ENCODE peak calls at places on chromosomes 16 and 17, in five cellular contexts. One of them, this sample, is unnamed.
A peak's percentile ranks its signal among the peaks of the same experiment; 100 is the strongest.

GRCh38 chr16:11312718-11313492 is 31.8 kb upstream of the PRM1 start:
- DNase-seq in lower leg skin: no peak
- DNase-seq in activated T-cell treated with anti-CD3 and anti-CD28 coated beads for 24 hours: no peak
- DNase-seq in stimulated activated CD4-positive, alpha-beta T cell treated with anti-CD3 and anti-CD28 coated beads, Interleukin-12 subunit alpha, Interleukin-12 subunit beta, amount 100 ng/mL, for 24 hours: no peak
- DNase-seq in erythroblast: peak; percentile 23
- DNase-seq in this sample: no peak

GRCh38 chr17:65101371-65101770 is 35.8 kb upstream of the RGS9 start:
- DNase-seq in lower leg skin: no peak
- DNase-seq in activated T-cell treated with anti-CD3 and anti-CD28 coated beads for 24 hours: no peak
- DNase-seq in stimulated activated CD4-positive, alpha-beta T cell treated with anti-CD3 and anti-CD28 coated beads, Interleukin-12 subunit alpha, Interleukin-12 subunit beta, amount 100 ng/mL, for 24 hours: no peak
- DNase-seq in erythroblast: no peak
- DNase-seq in this sample: no peak

GRCh38 chr17:77178586-77178985 is 37.8 kb downstream of the SEC14L1 start:
- DNase-seq in lower leg skin: no peak
- DNase-seq in activated T-cell treated with anti-CD3 and anti-CD28 coated beads for 24 hours: no peak
- DNase-seq in stimulated activated CD4-positive, alpha-beta T cell treated with anti-CD3 and anti-CD28 coated beads, Interleukin-12 subunit alpha, Interleukin-12 subunit beta, amount 100 ng/mL, for 24 hours: no peak
- DNase-seq in erythroblast: no peak
- DNase-seq in this sample: no peak

GRCh38 chr16:88454315-88455057 is 1.4 kb downstream of the ZFPM1 start:
- DNase-seq in lower leg skin: no peak
- DNase-seq in activated T-cell treated with anti-CD3 and anti-CD28 coated beads for 24 hours: no peak
- DNase-seq in stimulated activated CD4-positive, alpha-beta T cell treated with anti-CD3 and anti-CD28 coated beads, Interleukin-12 subunit alpha, Interleukin-12 subunit beta, amount 100 ng/mL, for 24 hours: no peak
- DNase-seq in erythroblast: peak; percentile 73
- DNase-seq in this sample: no peak

GRCh38 chr17:58343131-58343530 is 8.9 kb downstream of the SUPT4H1 start:
- DNase-seq in lower leg skin: no peak
- DNase-seq in activated T-cell treated with anti-CD3 and anti-CD28 coated beads for 24 hours: no peak
- DNase-seq in stimulated activated CD4-positive, alpha-beta T cell treated with anti-CD3 and anti-CD28 coated beads, Interleukin-12 subunit alpha, Interleukin-12 subunit beta, amount 100 ng/mL, for 24 hours: no peak
- DNase-seq in erythroblast: no peak
- DNase-seq in this sample: no peak

GRCh38 chr17:29140051-29140582 is 40.1 kb downstream of the MYO18A start:
- DNase-seq in lower leg skin: peak; percentile 76
- DNase-seq in activated T-cell treated with anti-CD3 and anti-CD28 coated beads for 24 hours: peak; percentile 76
- DNase-seq in stimulated activated CD4-positive, alpha-beta T cell treated with anti-CD3 and anti-CD28 coated beads, Interleukin-12 subunit alpha, Interleukin-12 subunit beta, amount 100 ng/mL, for 24 hours: peak; percentile 65
- DNase-seq in erythroblast: peak; percentile 68
- DNase-seq in this sample: no peak

GRCh38 chr16:68070811-68071546 is 14.2 kb upstream of the NFATC3 start:
- DNase-seq in lower leg skin: no peak
- DNase-seq in activated T-cell treated with anti-CD3 and anti-CD28 coated beads for 24 hours: no peak
- DNase-seq in stimulated activated CD4-positive, alpha-beta T cell treated with anti-CD3 and anti-CD28 coated beads, Interleukin-12 subunit alpha, Interleukin-12 subunit beta, amount 100 ng/mL, for 24 hours: no peak
- DNase-seq in erythroblast: no peak
- DNase-seq in this sample: peak; percentile 62

GRCh38 chr16:68642436-68643064 is 2.6 kb upstream of the CDH3 start:
- DNase-seq in lower leg skin: no peak
- DNase-seq in activated T-cell treated with anti-CD3 and anti-CD28 coated beads for 24 hours: no peak
- DNase-seq in stimulated activated CD4-positive, alpha-beta T cell treated with anti-CD3 and anti-CD28 coated beads, Interleukin-12 subunit alpha, Interleukin-12 subunit beta, amount 100 ng/mL, for 24 hours: no peak
- DNase-seq in erythroblast: no peak
- DNase-seq in this sample: no peak

GRCh38 chr17:8430966-8431365 is 4.7 kb upstream of the NDEL1 start:
- DNase-seq in lower leg skin: peak; percentile 49
- DNase-seq in activated T-cell treated with anti-CD3 and anti-CD28 coated beads for 24 hours: no peak
- DNase-seq in stimulated activated CD4-positive, alpha-beta T cell treated with anti-CD3 and anti-CD28 coated beads, Interleukin-12 subunit alpha, Interleukin-12 subunit beta, amount 100 ng/mL, for 24 hours: no peak
- DNase-seq in erythroblast: no peak
- DNase-seq in this sample: no peak

GRCh38 chr16:79110242-79110641 is 490.3 kb downstream of the MAF start:
- DNase-seq in lower leg skin: no peak
- DNase-seq in activated T-cell treated with anti-CD3 and anti-CD28 coated beads for 24 hours: no peak
- DNase-seq in stimulated activated CD4-positive, alpha-beta T cell treated with anti-CD3 and anti-CD28 coated beads, Interleukin-12 subunit alpha, Interleukin-12 subunit beta, amount 100 ng/mL, for 24 hours: no peak
- DNase-seq in erythroblast: no peak
- DNase-seq in this sample: no peak

GRCh38 chr16:14325502-14325901 is 254.4 kb downstream of the MRTFB start:
- DNase-seq in lower leg skin: no peak
- DNase-seq in activated T-cell treated with anti-CD3 and anti-CD28 coated beads for 24 hours: no peak
- DNase-seq in stimulated activated CD4-positive, alpha-beta T cell treated with anti-CD3 and anti-CD28 coated beads, Interleukin-12 subunit alpha, Interleukin-12 subunit beta, amount 100 ng/mL, for 24 hours: no peak
- DNase-seq in erythroblast: no peak
- DNase-seq in this sample: no peak

GRCh38 chr17:39014044-39014794 is 47.0 kb upstream of the FBXO47 start:
- DNase-seq in lower leg skin: no peak
- DNase-seq in activated T-cell treated with anti-CD3 and anti-CD28 coated beads for 24 hours: no peak
- DNase-seq in stimulated activated CD4-positive, alpha-beta T cell treated with anti-CD3 and anti-CD28 coated beads, Interleukin-12 subunit alpha, Interleukin-12 subunit beta, amount 100 ng/mL, for 24 hours: no peak
- DNase-seq in erythroblast: no peak
- DNase-seq in this sample: no peak

GRCh38 chr17:7446669-7447068 is 1.8 kb downstream of the CHRNB1 start:
- DNase-seq in lower leg skin: no peak
- DNase-seq in activated T-cell treated with anti-CD3 and anti-CD28 coated beads for 24 hours: no peak
- DNase-seq in stimulated activated CD4-positive, alpha-beta T cell treated with anti-CD3 and anti-CD28 coated beads, Interleukin-12 subunit alpha, Interleukin-12 subunit beta, amount 100 ng/mL, for 24 hours: no peak
- DNase-seq in erythroblast: no peak
- DNase-seq in this sample: no peak

GRCh38 chr16:86994651-86995171 is 322.5 kb downstream of the C16orf95 start:
- DNase-seq in lower leg skin: no peak
- DNase-seq in activated T-cell treated with anti-CD3 and anti-CD28 coated beads for 24 hours: no peak
- DNase-seq in stimulated activated CD4-positive, alpha-beta T cell treated with anti-CD3 and anti-CD28 coated beads, Interleukin-12 subunit alpha, Interleukin-12 subunit beta, amount 100 ng/mL, for 24 hours: no peak
- DNase-seq in erythroblast: no peak
- DNase-seq in this sample: no peak

GRCh38 chr17:36628576-36628975 is 27.2 kb downstream of the MRM1 start:
- DNase-seq in lower leg skin: no peak
- DNase-seq in activated T-cell treated with anti-CD3 and anti-CD28 coated beads for 24 hours: no peak
- DNase-seq in stimulated activated CD4-positive, alpha-beta T cell treated with anti-CD3 and anti-CD28 coated beads, Interleukin-12 subunit alpha, Interleukin-12 subunit beta, amount 100 ng/mL, for 24 hours: no peak
- DNase-seq in erythroblast: no peak
- DNase-seq in this sample: no peak

GRCh38 chr17:2691965-2692780 is 19.4 kb downstream of the CLUH start:
- DNase-seq in lower leg skin: peak; percentile 15
- DNase-seq in activated T-cell treated with anti-CD3 and anti-CD28 coated beads for 24 hours: no peak
- DNase-seq in stimulated activated CD4-positive, alpha-beta T cell treated with anti-CD3 and anti-CD28 coated beads, Interleukin-12 subunit alpha, Interleukin-12 subunit beta, amount 100 ng/mL, for 24 hours: no peak
- DNase-seq in erythroblast: no peak
- DNase-seq in this sample: peak; percentile 83

GRCh38 chr16:27475561-27475960 is 73.6 kb downstream of the IL21R start:
- DNase-seq in lower leg skin: no peak
- DNase-seq in activated T-cell treated with anti-CD3 and anti-CD28 coated beads for 24 hours: no peak
- DNase-seq in stimulated activated CD4-positive, alpha-beta T cell treated with anti-CD3 and anti-CD28 coated beads, Interleukin-12 subunit alpha, Interleukin-12 subunit beta, amount 100 ng/mL, for 24 hours: no peak
- DNase-seq in erythroblast: no peak
- DNase-seq in this sample: no peak

GRCh38 chr17:73758245-73758644 is 114.0 kb upstream of the SDK2 start:
- DNase-seq in lower leg skin: no peak
- DNase-seq in activated T-cell treated with anti-CD3 and anti-CD28 coated beads for 24 hours: no peak
- DNase-seq in stimulated activated CD4-positive, alpha-beta T cell treated with anti-CD3 and anti-CD28 coated beads, Interleukin-12 subunit alpha, Interleukin-12 subunit beta, amount 100 ng/mL, for 24 hours: no peak
- DNase-seq in erythroblast: no peak
- DNase-seq in this sample: no peak

GRCh38 chr16:9102943-9103342 is 11.5 kb downstream of the HAPSTR1 start:
- DNase-seq in lower leg skin: no peak
- DNase-seq in activated T-cell treated with anti-CD3 and anti-CD28 coated beads for 24 hours: no peak
- DNase-seq in stimulated activated CD4-positive, alpha-beta T cell treated with anti-CD3 and anti-CD28 coated beads, Interleukin-12 subunit alpha, Interleukin-12 subunit beta, amount 100 ng/mL, for 24 hours: no peak
- DNase-seq in erythroblast: no peak
- DNase-seq in this sample: no peak

GRCh38 chr16:12187939-12188673 is 211.6 kb downstream of the SNX29 start:
- DNase-seq in lower leg skin: no peak
- DNase-seq in activated T-cell treated with anti-CD3 and anti-CD28 coated beads for 24 hours: no peak
- DNase-seq in stimulated activated CD4-positive, alpha-beta T cell treated with anti-CD3 and anti-CD28 coated beads, Interleukin-12 subunit alpha, Interleukin-12 subunit beta, amount 100 ng/mL, for 24 hours: no peak
- DNase-seq in erythroblast: no peak
- DNase-seq in this sample: no peak

This sample was measured in osteocyte.